ENCODE peak calls at places on chromosomes 6 and 20, in six cellular contexts. W is AG08396, J is uterus, V is mammary epithelial cell, L is endothelial cell, Q is Kasumi-1. H is an unnamed sample.

GRCh38 chr6:30556006-30556713 is at the start of gene GNL1:
- DNase-seq in W (peak), L (peak), Q (peak), V (peak), J (peak), H (peak)

GRCh38 chr20:53408728-53409157 is 184.9 kb downstream of the ZNF217 start:
- DNase-seq in Q (no peak), J (no peak), W (no peak), L (no peak), V (no peak), H (no peak)

GRCh38 chr6:47097092-47097945 is 55.2 kb upstream of the ADGRF1 start:
- DNase-seq in Q (peak), W (peak), J (peak), V (peak), L (peak), H (peak)

GRCh38 chr6:145044606-145045275 is 690.6 kb downstream of the EPM2A start:
- DNase-seq in W (peak), Q (peak), L (peak), V (peak), J (no peak), H (no peak)

GRCh38 chr6:74851598-74851997 is 354.3 kb downstream of the COL12A1 start:
- DNase-seq in J (no peak), V (no peak), Q (no peak), L (no peak), W (peak), H (no peak)

GRCh38 chr20:48625136-48625900 is 202.5 kb downstream of the PREX1 start:
- DNase-seq in Q (no peak), W (no peak), L (no peak), V (no peak), J (no peak), H (no peak)

GRCh38 chr6:18187701-18188100 is 32.5 kb downstream of the KDM1B start:
- DNase-seq in J (no peak), Q (no peak), L (no peak), W (no peak), V (no peak), H (no peak)

GRCh38 chr6:157774153-157775135 is 48.6 kb upstream of the SNX9 start:
- DNase-seq in Q (no peak), W (peak), L (no peak), V (no peak), J (peak), H (no peak)

GRCh38 chr6:53029262-53029661 is 34.2 kb upstream of the GSTA4 start:
- DNase-seq in W (no peak), Q (no peak), L (no peak), V (peak), J (no peak), H (no peak)

GRCh38 chr6:3838992-3839867 is 9.9 kb upstream of the FAM50B start:
- DNase-seq in V (no peak), Q (no peak), L (no peak), J (no peak), W (peak), H (no peak)

GRCh38 chr6:167420858-167421766 is 96.2 kb downstream of the TTLL2 start:
- DNase-seq in Q (no peak), J (no peak), L (no peak), V (no peak), W (no peak), H (no peak)

GRCh38 chr20:24701027-24701426 is 231.6 kb downstream of the SYNDIG1 start:
- DNase-seq in J (no peak), Q (no peak), V (no peak), L (no peak), W (no peak), H (no peak)

GRCh38 chr6:108914235-108915022 is 66.2 kb downstream of the ARMC2 start:
- DNase-seq in W (peak), L (peak), J (no peak), V (no peak), Q (peak), H (no peak)

GRCh38 chr20:61387961-61388360 is 135.9 kb downstream of the CDH4 start:
- DNase-seq in Q (no peak), L (no peak), W (no peak), V (no peak), J (no peak), H (no peak)

GRCh38 chr6:2959909-2960719 is 11.3 kb downstream of the SERPINB6 start:
- DNase-seq in L (no peak), V (peak), Q (no peak), J (no peak), W (peak), H (no peak)

GRCh38 chr6:73523434-73524123 is 2.7 kb upstream of the EEF1A1 start:
- DNase-seq in W (no peak), V (peak), J (peak), L (peak), Q (peak), H (peak)

GRCh38 chr6:44495036-44495901 is 107.8 kb downstream of the CDC5L start:
- DNase-seq in W (no peak), V (no peak), L (no peak), J (no peak), Q (no peak), H (no peak)

GRCh38 chr6:27553123-27553904 is 80.4 kb upstream of the ZNF184 start:
- DNase-seq in Q (no peak), J (no peak), V (peak), L (peak), W (no peak), H (no peak)

GRCh38 chr20:37336369-37337207 is 9.4 kb upstream of the SRC start:
- DNase-seq in Q (peak), J (peak), W (no peak), L (peak), V (no peak), H (peak)

GRCh38 chr6:148472495-148473105 is 130.0 kb downstream of the SASH1 start:
- DNase-seq in W (no peak), V (no peak), J (no peak), Q (no peak), L (no peak), H (no peak)

GRCh38 chr6:161135695-161136591 is 137.9 kb downstream of the AGPAT4 start:
- DNase-seq in Q (peak), J (no peak), L (no peak), W (no peak), V (no peak), H (no peak)

GRCh38 chr6:143205170-143205879 is 144.6 kb downstream of the AIG1 start:
- DNase-seq in J (no peak), L (no peak), V (no peak), W (no peak), Q (no peak), H (no peak)

GRCh38 chr20:52191436-52192295 is at the start of gene ZFP64:
- DNase-seq in L (peak), W (peak), Q (peak), J (peak), V (peak), H (peak)

GRCh38 chr20:33850159-33850558 is 39.0 kb downstream of the CHMP4B start:
- DNase-seq in L (no peak), J (no peak), V (no peak), Q (no peak), W (no peak), H (no peak)

GRCh38 chr6:133341607-133342158 is 100.5 kb downstream of the EYA4 start:
- DNase-seq in Q (no peak), W (no peak), L (no peak), V (no peak), J (no peak), H (no peak)

GRCh38 chr6:135182993-135183531 is 2.0 kb downstream of the MYB start:
- DNase-seq in V (peak), J (no peak), Q (no peak), W (no peak), L (peak), H (no peak)

GRCh38 chr20:24164360-24164759 is 175.8 kb upstream of the GGTLC1 start:
- DNase-seq in L (peak), W (no peak), Q (peak), V (peak), J (no peak), H (no peak)

GRCh38 chr20:39206899-39207564 is 244.9 kb downstream of the DHX35 start:
- DNase-seq in L (no peak), W (no peak), J (no peak), V (no peak), Q (no peak), H (no peak)

GRCh38 chr6:106085984-106086832 is at the start of gene PRDM1:
- DNase-seq in J (peak), V (peak), L (peak), W (peak), Q (peak), H (peak)

GRCh38 chr6:167888098-167888497 is 61.4 kb downstream of the AFDN start:
- DNase-seq in Q (no peak), V (no peak), W (no peak), J (no peak), L (no peak), H (no peak)

GRCh38 chr6:99349620-99350141 is at the start of gene FAXC:
- DNase-seq in J (peak), W (peak), L (peak), Q (no peak), V (peak), H (no peak)

GRCh38 chr6:56790424-56790823 is 147.7 kb upstream of the DST start:
- DNase-seq in W (no peak), Q (no peak), J (no peak), V (no peak), L (no peak), H (no peak)

GRCh38 chr6:82205793-82206425 is 41.6 kb downstream of the IBTK start:
- DNase-seq in L (no peak), Q (peak), W (no peak), V (no peak), J (no peak), H (no peak)